ENCODE peak calls at places on chromosome 21, in four cellular contexts. E is CD14-positive monocyte, R is heart left ventricle, U is K562. S is an unnamed sample.

GRCh38 chr21:35256468-35256988 is 207.4 kb upstream of the RUNX1 start:
- DNase-seq in R (peak), U (peak), E (no peak), S (peak)

GRCh38 chr21:33313611-33314010 is 11.2 kb upstream of the IFNAR1 start:
- DNase-seq in R (no peak), E (no peak), U (no peak), S (no peak)

GRCh38 chr21:38807481-38807880 is 1.8 kb downstream of the ETS2 start:
- DNase-seq in E (no peak), U (no peak), R (no peak), S (no peak)

GRCh38 chr21:44529011-44529421 is 11.0 kb downstream of the KRTAP10-1 start:
- DNase-seq in U (no peak), E (no peak), R (no peak), S (no peak)

GRCh38 chr21:35336534-35336933 is 287.4 kb upstream of the RUNX1 start:
- DNase-seq in R (no peak), U (peak), E (no peak), S (peak)

GRCh38 chr21:17799414-17800164 is 19.6 kb downstream of the C21orf91 start:
- DNase-seq in E (no peak), U (no peak), R (no peak), S (no peak)

GRCh38 chr21:40386301-40386911 is 460.6 kb downstream of the DSCAM start:
- DNase-seq in U (peak), E (no peak), R (peak), S (peak)

GRCh38 chr21:35377505-35378090 is 328.5 kb upstream of the RUNX1 start:
- DNase-seq in E (no peak), R (no peak), U (no peak), S (no peak)

GRCh38 chr21:27171704-27172103 is 204.8 kb upstream of the ADAMTS5 start:
- DNase-seq in U (no peak), R (no peak), E (no peak), S (no peak)

GRCh38 chr21:16073571-16073970 is 343.8 kb downstream of the USP25 start:
- DNase-seq in U (no peak), E (no peak), R (no peak), S (no peak)

GRCh38 chr21:34180826-34181359 is 107.5 kb downstream of the MRPS6 start:
- DNase-seq in E (no peak), R (no peak), U (no peak), S (no peak)

GRCh38 chr21:34037446-34037845 is 35.9 kb upstream of the MRPS6 start:
- DNase-seq in E (no peak), U (peak), R (no peak), S (no peak)

GRCh38 chr21:17925900-17926299 is 106.7 kb upstream of the C21orf91 start:
- DNase-seq in E (no peak), R (no peak), U (no peak), S (no peak)

GRCh38 chr21:20968391-20968790 is 29.8 kb upstream of the NCAM2 start:
- DNase-seq in U (no peak), E (no peak), R (no peak), S (no peak)

GRCh38 chr21:41641821-41642368 is 125.0 kb downstream of the RIPK4 start:
- DNase-seq in U (no peak), R (peak), E (no peak), S (peak)

GRCh38 chr21:44436958-44437357 is 18.4 kb upstream of the LRRC3 start:
- DNase-seq in E (no peak), U (no peak), R (no peak), S (no peak)

GRCh38 chr21:26909972-26910371 is 56.9 kb downstream of the ADAMTS5 start:
- DNase-seq in E (no peak), R (no peak), U (no peak), S (no peak)

GRCh38 chr21:33789697-33790096 is 125.9 kb downstream of the ATP5PO start:
- DNase-seq in R (no peak), E (no peak), U (no peak), S (no peak)

GRCh38 chr21:34701726-34702125 is 32.9 kb downstream of the CLIC6 start:
- DNase-seq in R (no peak), E (no peak), U (no peak), S (no peak)

GRCh38 chr21:21806711-21807597 is 808.7 kb downstream of the NCAM2 start:
- DNase-seq in U (no peak), R (no peak), E (no peak), S (no peak)

GRCh38 chr21:33053986-33054385 is 16.0 kb upstream of the OLIG1 start:
- DNase-seq in R (no peak), U (no peak), E (no peak), S (no peak)

GRCh38 chr21:31410763-31411278 is 66.8 kb upstream of the TIAM1 start:
- DNase-seq in R (no peak), E (no peak), U (no peak), S (no peak)

GRCh38 chr21:31406510-31406909 is 62.4 kb upstream of the TIAM1 start:
- DNase-seq in U (no peak), E (no peak), R (no peak), S (no peak)

GRCh38 chr21:31409849-31410762 is 66.0 kb upstream of the TIAM1 start:
- DNase-seq in U (no peak), E (no peak), R (no peak), S (peak)

GRCh38 chr21:31405638-31406037 is 61.6 kb upstream of the TIAM1 start:
- DNase-seq in R (no peak), E (no peak), U (no peak), S (no peak)

DNA sequence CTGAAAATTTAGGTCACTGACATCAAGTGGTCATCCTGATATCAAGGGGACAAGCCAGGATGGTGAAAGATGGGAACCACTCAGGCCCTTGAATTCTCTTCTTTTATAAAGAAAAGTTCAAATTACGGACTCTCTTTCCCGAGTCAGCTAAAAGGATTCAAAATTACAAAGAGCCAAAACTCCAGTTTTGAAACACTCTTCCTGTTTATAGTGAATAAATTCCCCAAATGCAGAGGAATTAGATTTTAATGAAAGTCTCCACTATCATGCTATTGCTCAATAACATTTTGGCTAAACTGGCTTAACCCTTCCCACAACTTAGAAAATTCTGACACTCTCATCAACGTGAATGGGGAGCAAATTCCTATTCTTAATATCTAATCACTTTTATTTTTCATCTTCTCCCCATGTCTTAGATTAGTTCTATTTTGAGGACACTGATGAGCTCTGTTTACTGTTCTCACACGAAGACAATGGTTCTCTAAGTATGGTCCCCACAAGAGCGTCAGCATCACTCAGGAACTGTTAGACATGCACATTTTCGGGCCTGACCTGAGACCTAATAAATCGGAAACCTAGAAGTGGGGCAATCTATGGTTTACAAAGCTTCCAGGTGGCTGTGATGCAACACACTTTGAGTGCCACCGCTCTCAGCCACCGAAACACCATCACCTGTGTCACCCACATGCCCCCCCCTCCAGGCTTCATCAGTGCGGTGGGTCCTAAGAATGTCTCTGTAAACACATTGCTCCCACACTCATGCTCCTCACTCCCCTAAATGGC is 64.4 kb upstream of the TIAM1 start:
- DNase-seq in U (no peak), E (no peak), R (no peak), S (no peak)
- TF ChIP-seq CTCF in U (no peak), E (no peak), R (no peak), S (no peak)

GRCh38 chr21:23401278-23401677 is 2206.0 kb downstream of the MRPL39 start:
- DNase-seq in E (no peak), R (no peak), U (no peak), S (no peak)
- TF ChIP-seq CTCF in E (no peak), R (peak), U (peak), S (no peak)

DNA sequence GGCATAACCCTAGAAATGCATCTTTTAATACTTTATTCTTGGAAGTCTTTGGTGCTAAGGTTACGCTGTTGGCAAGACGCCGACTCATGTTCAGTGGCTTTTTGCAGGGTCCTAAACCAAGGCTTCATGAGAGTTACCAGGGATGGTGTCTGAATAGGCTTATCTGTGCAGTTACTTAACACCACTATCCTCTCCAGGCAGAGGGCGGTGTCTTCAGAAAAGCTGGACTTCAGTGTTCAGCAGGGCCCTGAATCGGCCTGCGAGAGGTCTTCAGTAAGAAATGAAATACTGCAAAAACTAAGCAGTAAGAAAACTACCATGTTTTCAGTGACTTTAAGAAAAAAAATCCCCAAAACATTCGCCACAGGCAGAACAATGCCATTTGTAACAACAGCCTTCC is 58.3 kb downstream of the SIM2 start:
- DNase-seq in E (no peak), R (no peak), U (no peak), S (no peak)
- TF ChIP-seq CTCF in E (no peak), R (no peak), U (no peak), S (no peak)

GRCh38 chr21:42835211-42835610 is 44.1 kb downstream of the WDR4 start:
- DNase-seq in U (peak), R (no peak), E (no peak), S (no peak)

GRCh38 chr21:42833859-42834729 is 45.2 kb downstream of the WDR4 start:
- DNase-seq in R (no peak), U (peak), E (no peak), S (no peak)

GRCh38 chr21:42834730-42835191 is 44.6 kb downstream of the WDR4 start:
- DNase-seq in U (peak), E (no peak), R (no peak), S (no peak)

GRCh38 chr21:42835611-42836401 is 43.5 kb downstream of the WDR4 start:
- DNase-seq in R (no peak), U (no peak), E (no peak), S (no peak)

DNA sequence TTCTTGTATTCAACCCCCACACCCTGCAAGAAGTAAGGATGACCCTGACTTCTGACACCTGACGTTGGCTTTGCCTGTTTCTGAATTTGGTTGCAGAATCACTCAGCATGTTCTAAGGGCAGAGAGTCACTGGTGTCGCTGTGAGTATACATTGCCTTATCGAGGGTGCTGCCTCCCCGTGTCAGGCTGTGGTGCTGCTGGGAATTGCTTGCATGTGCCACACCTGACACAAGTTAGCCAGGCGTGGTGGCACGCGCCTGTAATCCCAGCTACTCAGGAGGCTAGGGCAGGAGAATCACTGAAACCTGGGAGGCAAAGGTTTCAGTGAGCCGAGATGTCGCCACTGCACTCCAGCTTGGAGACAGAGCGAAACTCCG is 45.9 kb downstream of the WDR4 start:
- DNase-seq in E (no peak), R (no peak), U (peak), S (no peak)
- TF ChIP-seq CTCF in E (no peak), R (no peak), U (peak), S (no peak)

DNA sequence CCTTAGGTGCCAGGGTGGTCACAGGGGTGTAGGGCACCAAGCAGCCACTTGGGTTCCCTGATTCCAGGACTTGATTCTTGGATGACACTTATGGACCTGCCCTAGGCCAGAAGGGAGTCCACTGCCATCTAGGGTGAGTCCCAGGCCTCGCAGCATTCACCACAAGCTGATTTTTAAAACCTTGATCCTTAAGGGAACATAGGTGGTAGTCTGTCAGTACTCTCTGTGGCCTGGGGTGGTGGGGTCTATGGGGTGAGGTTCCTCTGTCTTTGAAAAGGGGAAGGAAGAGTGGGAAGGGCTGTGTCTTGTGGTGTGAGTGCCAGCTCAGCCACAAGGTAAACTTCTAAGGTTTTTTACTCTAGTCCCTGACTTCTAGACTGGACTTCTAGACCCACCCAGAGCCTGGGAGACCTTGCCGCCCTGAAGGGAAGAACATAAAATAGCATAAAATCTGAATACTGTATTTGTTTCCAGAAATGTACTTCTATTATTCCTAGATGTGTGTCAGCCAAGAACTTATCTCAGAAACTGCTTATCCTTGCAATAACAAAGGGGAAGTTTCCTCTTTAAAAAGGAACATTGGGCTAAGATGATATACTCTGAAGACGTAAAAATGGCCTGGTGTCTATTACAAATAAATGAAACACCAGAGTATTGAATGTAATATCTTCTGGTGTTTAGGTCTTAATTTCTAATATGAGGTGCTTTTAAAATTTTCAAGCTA is 757.3 kb downstream of the LTN1 start:
- DNase-seq in R (no peak), U (no peak), E (peak), S (peak)
- TF ChIP-seq CTCF in R (no peak), U (no peak), E (peak), S (no peak)

GRCh38 chr21:45570826-45571601 is 28.8 kb upstream of the SLC19A1 start:
- DNase-seq in R (no peak), U (no peak), E (no peak), S (no peak)
- TF ChIP-seq CTCF in R (no peak), U (no peak), E (no peak), S (no peak)

GRCh38 chr21:25801217-25802015 is 66.6 kb downstream of the GABPA start:
- DNase-seq in R (peak), E (peak), U (peak), S (peak)
- TF ChIP-seq CTCF in R (peak), E (peak), U (peak), S (peak)